ENCODE peak calls at places on chromosomes 13 and 19, in eight cellular contexts. Y, B, H, J, Z, A, N and C are unnamed samples.

GRCh38 chr13:50457430-50458393 is 385.8 kb downstream of the DLEU7 start:
- DNase-seq in Y (no peak), B (no peak), H (no peak), J (no peak), Z (no peak), A (no peak), N (no peak), C (no peak)

GRCh38 chr13:26658972-26659371 is 101.5 kb downstream of the WASF3 start:
- DNase-seq in Y (no peak), B (no peak), H (no peak), J (no peak), Z (no peak), A (no peak), N (no peak), C (no peak)

GRCh38 chr13:41411536-41411935 is 45.8 kb upstream of the RGCC start:
- DNase-seq in Y (no peak), B (peak), H (no peak), J (peak), Z (peak), A (no peak), N (peak), C (peak)

GRCh38 chr13:50676602-50677001 is 166.9 kb downstream of the DLEU7 start:
- DNase-seq in Y (peak), B (peak), H (no peak), J (no peak), Z (no peak), A (peak), N (peak), C (no peak)

GRCh38 chr19:3154957-3155736 is 19.3 kb downstream of the GNA15 start:
- DNase-seq in Y (peak), B (peak), H (peak), J (peak), Z (peak), A (peak), N (peak), C (peak)

GRCh38 chr13:102642475-102642874 is 45.7 kb downstream of the TPP2 start:
- DNase-seq in Y (no peak), B (no peak), H (no peak), J (no peak), Z (peak), A (no peak), N (no peak), C (no peak)

GRCh38 chr19:6730153-6730804 is 7.1 kb downstream of the GPR108 start:
- DNase-seq in Y (no peak), B (peak), H (peak), J (no peak), Z (no peak), A (no peak), N (no peak), C (no peak)

GRCh38 chr19:54095136-54095858 is 5.3 kb downstream of the OSCAR start:
- DNase-seq in Y (no peak), B (no peak), H (no peak), J (no peak), Z (no peak), A (no peak), N (no peak), C (no peak)

GRCh38 chr19:10305139-10305806 is 4.3 kb downstream of the ZGLP1 start:
- DNase-seq in Y (no peak), B (no peak), H (no peak), J (no peak), Z (peak), A (no peak), N (peak), C (no peak)

GRCh38 chr13:35760678-35761308 is 284.3 kb upstream of the MAB21L1 start:
- DNase-seq in Y (no peak), B (no peak), H (no peak), J (no peak), Z (no peak), A (no peak), N (no peak), C (no peak)

DNA sequence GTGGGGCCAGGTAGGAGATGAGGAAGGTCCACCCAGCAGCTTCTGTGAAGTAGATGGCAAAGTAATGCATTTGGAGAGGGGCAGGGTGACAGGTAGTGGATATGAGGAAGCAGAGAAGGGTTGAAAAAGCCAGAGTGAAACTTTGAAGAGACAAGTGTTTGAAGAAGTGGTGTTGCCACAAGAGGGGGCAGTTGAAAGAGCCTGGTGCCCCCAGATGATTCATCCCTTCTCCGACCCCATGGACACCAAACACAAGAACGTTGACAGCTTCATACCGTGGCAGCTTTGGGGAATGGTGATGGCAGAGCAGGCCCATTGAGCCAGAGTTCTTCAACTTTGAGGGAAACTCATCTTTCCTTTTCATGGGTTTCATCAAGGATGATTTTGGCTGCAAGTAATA is 19.9 kb downstream of the IFNL3 start:
- DNase-seq in Y (no peak), B (no peak), H (no peak), J (no peak), Z (no peak), A (no peak), N (no peak), C (no peak)
- TF ChIP-seq CTCF in Y (no peak), B (no peak), H (no peak), J (no peak), Z (no peak), A (no peak), N (no peak), C (no peak)

GRCh38 chr19:13794752-13795589 is at the start of gene ZSWIM4:
- DNase-seq in Y (peak), B (peak), H (peak), J (peak), Z (peak), A (peak), N (peak), C (peak)
- TF ChIP-seq CTCF in Y (no peak), B (no peak), H (no peak), J (no peak), Z (peak), A (no peak), N (no peak), C (no peak)

GRCh38 chr19:52658595-52658994 is 20.4 kb upstream of the ZNF83 start:
- DNase-seq in Y (no peak), B (no peak), H (no peak), J (no peak), Z (no peak), A (no peak), N (no peak), C (no peak)
- TF ChIP-seq CTCF in Y (no peak), B (no peak), H (no peak), J (no peak), Z (no peak), A (no peak), N (no peak), C (no peak)

DNA sequence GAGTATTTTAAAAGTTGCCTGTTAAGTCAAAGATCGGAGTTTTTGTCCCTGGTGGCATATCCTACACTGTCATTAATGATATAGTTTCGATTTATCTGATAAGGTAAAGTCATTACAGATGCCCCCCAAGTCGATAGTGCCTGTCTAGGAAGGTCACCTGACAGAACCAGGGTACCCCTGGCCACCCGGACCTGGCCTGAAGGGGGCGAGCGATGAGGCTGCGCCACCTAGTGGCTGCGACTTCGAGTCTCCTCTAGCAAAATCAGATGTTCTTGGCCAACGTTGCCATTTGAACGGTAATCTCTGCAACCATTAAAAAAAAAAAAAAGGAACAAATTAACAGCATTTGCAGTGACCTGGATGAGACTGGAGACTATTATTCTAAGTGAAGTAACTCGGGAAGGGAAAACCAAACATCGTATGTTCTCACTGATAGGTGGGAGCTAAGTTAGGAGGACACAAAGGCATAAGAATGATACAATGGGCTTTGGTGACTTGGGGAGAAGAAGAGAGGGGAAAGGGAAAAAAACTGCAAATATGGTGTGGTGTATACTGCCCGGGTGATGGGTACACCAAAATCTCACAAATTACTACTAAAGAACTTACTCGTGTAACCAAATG is 565.1 kb downstream of the LIG4 start:
- DNase-seq in Y (no peak), B (peak), H (peak), J (no peak), Z (peak), A (no peak), N (peak), C (peak)
- TF ChIP-seq CTCF in Y (peak), B (peak), H (peak), J (peak), Z (peak), A (peak), N (peak), C (peak)

DNA sequence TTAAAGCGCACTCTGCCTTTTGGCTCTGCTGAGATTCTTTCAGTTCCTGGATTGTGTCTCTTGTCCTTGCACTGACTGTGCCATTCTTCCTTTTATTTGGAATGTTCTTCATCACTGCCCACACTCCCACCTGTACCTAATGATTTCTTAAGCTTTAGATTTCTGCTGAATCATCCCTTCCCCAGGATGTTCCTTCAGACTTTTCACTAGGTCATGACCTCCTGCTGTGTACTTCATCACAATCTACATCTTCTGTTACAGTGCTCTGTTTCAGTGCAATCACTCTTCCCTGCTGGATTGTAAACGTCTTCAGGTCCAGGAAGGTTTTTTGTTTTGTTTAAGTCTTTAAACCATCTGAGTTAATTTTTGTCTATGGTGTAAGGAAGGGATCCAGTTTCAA is 281.0 kb downstream of the ATP8A2 start:
- DNase-seq in Y (peak), B (no peak), H (no peak), J (no peak), Z (no peak), A (no peak), N (no peak), C (no peak)
- TF ChIP-seq CTCF in Y (no peak), B (no peak), H (no peak), J (no peak), Z (no peak), A (no peak), N (no peak), C (no peak)